ENCODE peak calls at places on chromosome 5, in eight cellular contexts. D, E, O, R, G, C, Y and K are unnamed samples.

GRCh38 chr5:134577796-134578577 is 52.5 kb downstream of the JADE2 start:
- DNase-seq in G (peak; percentile 80), D (peak; percentile 65), O (peak; percentile 51), Y (peak; percentile 59), R (peak; percentile 39), E (peak; percentile 94), C (peak; percentile 54), K (peak; percentile 48)

GRCh38 chr5:132417010-132417439 is 47.5 kb downstream of the SLC22A5 start:
- DNase-seq in Y (no peak), C (no peak), O (no peak), D (no peak), G (peak; percentile 40), R (no peak), E (no peak), K (no peak)

GRCh38 chr5:151042453-151043093 is 22.2 kb downstream of the GPX3 start:
- DNase-seq in C (no peak), R (no peak), G (no peak), E (no peak), O (no peak), Y (no peak), D (no peak), K (no peak)

GRCh38 chr5:33563983-33564908 is 123.5 kb downstream of the TARS1 start:
- DNase-seq in Y (no peak), E (no peak), C (no peak), O (no peak), R (no peak), G (no peak), D (no peak), K (no peak)

GRCh38 chr5:110414360-110414759 is 312.1 kb downstream of the TMEM232 start:
- DNase-seq in O (peak; percentile 36), R (peak; percentile 19), G (peak; percentile 31), C (no peak), E (no peak), Y (peak; percentile 8), D (peak; percentile 19), K (no peak)

GRCh38 chr5:94415798-94416197 is 202.6 kb downstream of the KIAA0825 start:
- DNase-seq in R (no peak), E (no peak), Y (no peak), G (no peak), C (no peak), O (no peak), D (no peak), K (no peak)

GRCh38 chr5:67996596-67996995 is 219.0 kb upstream of the PIK3R1 start:
- DNase-seq in D (peak; percentile 71), E (no peak), Y (no peak), R (peak; percentile 66), O (no peak), C (no peak), G (no peak), K (no peak)

GRCh38 chr5:66958984-66959641 is 237.5 kb downstream of the CD180 start:
- DNase-seq in G (peak; percentile 45), D (peak; percentile 90), O (no peak), Y (no peak), E (no peak), C (no peak), R (peak; percentile 86), K (peak; percentile 45)

GRCh38 chr5:96195053-96195452 is 233.4 kb upstream of the ELL2 start:
- DNase-seq in O (no peak), G (no peak), Y (no peak), D (peak; percentile 68), E (no peak), C (no peak), R (peak; percentile 58), K (no peak)

GRCh38 chr5:68271124-68271523 is 55.6 kb downstream of the PIK3R1 start:
- DNase-seq in R (no peak), O (no peak), D (no peak), E (no peak), Y (peak; percentile 61), G (no peak), C (no peak), K (no peak)

GRCh38 chr5:131163315-131164119 is 1.5 kb downstream of the HINT1 start:
- DNase-seq in D (peak; percentile 40), G (peak; percentile 30), C (no peak), Y (peak; percentile 75), E (no peak), O (peak; percentile 65), R (peak; percentile 27), K (peak; percentile 23)

DNA sequence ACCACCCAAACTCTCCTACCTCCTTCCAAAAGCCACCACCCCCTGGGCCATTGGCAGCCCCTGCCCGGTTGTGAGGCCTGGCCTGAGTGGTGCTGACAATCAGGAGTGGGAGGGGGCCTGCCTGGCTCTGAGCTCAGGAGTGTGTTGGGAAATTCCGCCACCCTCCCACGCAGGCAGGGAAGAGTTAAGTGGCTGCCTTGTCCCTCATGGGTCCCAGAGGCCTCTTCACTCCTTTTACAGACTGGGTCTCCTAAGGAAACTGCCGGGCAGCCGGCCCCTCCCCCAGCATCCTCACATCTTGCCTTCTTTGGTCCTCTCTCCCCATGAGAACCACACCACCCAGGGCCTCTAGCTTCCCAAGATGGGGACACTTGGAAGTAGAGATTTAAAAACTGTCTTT is 47.3 kb downstream of the PPARGC1B start:
- DNase-seq in D (peak; percentile 26), R (no peak), O (no peak), Y (no peak), E (no peak), G (no peak), C (no peak), K (no peak)
- H2AFZ ChIP-seq in D (no peak overlapping the region), R (no peak overlapping the region), O (no peak overlapping the region), Y (no peak overlapping the region), E (no peak overlapping the region), G (no peak overlapping the region), C (no peak overlapping the region), K (no peak overlapping the region)

DNA sequence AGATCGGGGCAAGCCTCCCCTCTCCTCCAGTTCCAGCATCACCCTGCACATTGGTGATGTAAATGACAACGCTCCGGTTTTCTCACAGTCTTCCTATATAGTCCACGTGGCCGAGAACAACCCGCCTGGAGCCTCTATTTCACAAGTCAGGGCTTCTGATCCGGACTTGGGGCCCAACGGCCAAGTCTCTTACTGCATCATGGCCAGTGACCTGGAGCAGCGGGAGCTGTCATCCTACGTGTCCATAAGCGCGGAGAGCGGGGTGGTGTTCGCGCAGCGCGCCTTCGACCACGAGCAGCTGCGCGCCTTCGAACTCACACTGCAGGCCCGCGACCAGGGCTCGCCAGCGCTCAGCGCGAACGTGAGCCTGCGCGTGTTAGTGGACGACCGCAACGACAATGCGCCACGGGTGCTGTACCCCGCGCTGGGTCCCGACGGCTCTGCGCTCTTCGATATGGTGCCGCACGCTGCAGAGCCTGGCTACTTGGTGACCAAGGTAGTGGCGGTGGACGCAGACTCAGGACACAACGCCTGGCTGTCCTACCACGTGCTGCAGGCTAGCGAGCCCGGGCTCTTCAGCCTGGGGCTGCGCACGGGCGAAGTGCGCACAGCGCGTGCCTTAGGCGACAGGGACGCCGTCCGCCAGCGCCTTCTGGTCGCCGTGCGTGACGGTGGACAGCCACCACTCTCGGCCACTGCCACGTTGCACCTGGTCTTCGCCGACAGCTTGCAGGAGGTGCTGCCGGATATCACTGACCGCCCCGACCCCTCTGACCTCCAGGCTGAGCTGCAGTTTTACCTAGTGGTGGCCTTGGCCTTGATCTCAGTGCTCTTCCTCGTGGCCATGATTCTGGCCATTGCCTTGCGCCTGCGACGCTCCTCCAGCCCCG is 1.9 kb downstream of the PCDHGB4 start:
- DNase-seq in C (no peak), O (no peak), D (no peak), E (no peak), Y (no peak), R (no peak), G (no peak), K (no peak)
- H3K9me3 ChIP-seq in C (no peaks in the 10 kb centered on the region), O (no peaks in the 10 kb centered on the region), D (peaks cover 6% of the 10 kb centered on the region), E (peaks cover 46% of the 10 kb centered on the region), Y (peaks cover 33% of the 10 kb centered on the region), R (peaks cover 48% of the 10 kb centered on the region), G (peaks cover 6% of the 10 kb centered on the region), K (peaks cover 43% of the 10 kb centered on the region)

DNA sequence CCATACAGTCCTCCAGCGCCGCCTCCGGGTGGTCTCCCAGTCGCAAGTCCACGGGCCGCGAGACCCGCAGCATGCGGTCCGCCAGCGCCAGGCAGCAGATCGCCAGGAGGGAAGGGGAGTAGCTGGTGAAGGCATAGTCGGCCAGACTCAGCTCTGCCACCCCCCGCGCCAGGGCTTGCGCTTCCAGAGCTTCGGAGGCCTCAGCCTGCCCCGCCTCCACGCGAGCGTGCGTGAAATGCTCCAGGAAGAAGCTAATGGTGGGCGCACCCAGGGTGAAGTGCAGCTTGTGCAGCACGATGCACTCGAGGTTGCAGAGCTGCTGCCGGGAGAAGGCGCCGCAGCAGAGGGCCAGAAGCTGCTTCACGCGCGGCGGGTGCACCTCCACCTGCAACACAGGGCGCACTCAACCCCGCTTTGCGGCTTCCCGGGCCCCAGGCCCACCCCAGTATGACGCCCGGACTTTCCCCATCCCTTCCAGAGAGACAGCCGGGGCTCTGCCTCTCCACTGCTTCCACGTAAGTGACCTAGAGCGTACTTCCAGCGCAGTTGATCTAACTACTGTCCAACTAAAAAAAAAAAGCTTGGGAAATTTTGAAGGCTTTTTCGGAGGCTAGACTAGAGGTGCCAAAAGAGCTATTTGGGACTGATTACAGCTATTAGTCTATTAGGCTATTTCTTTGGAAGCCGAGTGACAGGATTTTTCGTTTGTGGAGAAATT is 1.8 kb downstream of the CCNO start:
- DNase-seq in C (no peak), G (no peak), R (no peak), D (peak; percentile 12), O (no peak), E (peak; percentile 62), Y (no peak), K (no peak)
- TF ChIP-seq EZH2 in C (no peak), G (no peak), R (peak; percentile 75), D (peak; percentile 17), O (no peak), E (peak; percentile 99), Y (no peak), K (no peak)

GRCh38 chr5:81140461-81140860 is 92.7 kb upstream of the CKMT2 start:
- DNase-seq in R (no peak), Y (no peak), O (no peak), G (no peak), D (no peak), C (no peak), E (no peak), K (no peak)
- H2AFZ ChIP-seq in R (no peak overlapping the region), Y (no peak overlapping the region), O (no peak overlapping the region), G (no peak overlapping the region), D (no peak overlapping the region), C (no peak overlapping the region), E (no peak overlapping the region), K (no peak overlapping the region)

DNA sequence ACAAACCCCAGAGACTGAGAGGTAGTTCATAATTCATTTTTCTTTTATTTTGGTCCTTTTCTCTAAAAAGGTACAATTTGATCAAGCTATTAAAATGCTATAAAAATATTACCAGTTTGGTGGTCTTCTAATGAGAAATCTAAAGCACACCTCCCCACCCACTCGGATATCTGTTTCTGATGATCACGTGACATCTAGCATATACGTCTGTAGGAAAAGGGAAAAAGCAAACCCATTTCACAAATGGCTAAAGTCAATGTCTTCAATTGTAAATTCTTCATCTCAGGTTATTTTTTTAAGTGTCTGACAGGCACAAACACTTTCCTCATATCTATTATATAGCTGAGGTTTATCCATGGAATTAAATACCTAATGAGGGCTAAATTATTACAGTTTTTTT is 18.9 kb downstream of the ZNF354A start:
- DNase-seq in O (no peak), E (no peak), Y (no peak), C (no peak), D (no peak), R (no peak), G (no peak), K (no peak)
- H3K9me3 ChIP-seq in O (no peaks in the 10 kb centered on the region), E (peaks cover 77% of the 10 kb centered on the region), Y (peaks cover 84% of the 10 kb centered on the region), C (peaks cover 26% of the 10 kb centered on the region), D (no peaks in the 10 kb centered on the region), R (peaks cover 58% of the 10 kb centered on the region), G (peaks cover 72% of the 10 kb centered on the region), K (peaks cover 66% of the 10 kb centered on the region)